ENCODE peak calls at places on chromosome 12, in nine cellular contexts. V, U, J, L, F, Q, C, K and X are unnamed samples.

GRCh38 chr12:126534495-126534894 is 1469.3 kb downstream of the AACS start:
- DNase-seq in U (no peak), L (no peak), Q (no peak), J (no peak), V (no peak), F (no peak), K (no peak), C (no peak), X (no peak)

GRCh38 chr12:47867496-47867941 is 37.3 kb downstream of the VDR start:
- DNase-seq in J (no peak), K (no peak), Q (no peak), L (peak; percentile 70), U (peak; percentile 50), F (no peak), C (peak; percentile 61), V (no peak), X (no peak)

GRCh38 chr12:54418441-54419087 is 502 bp downstream of the ITGA5 start:
- DNase-seq in Q (no peak), L (no peak), K (no peak), J (no peak), F (no peak), V (no peak), U (no peak), C (no peak), X (no peak)

GRCh38 chr12:93050026-93050747 is 121.1 kb upstream of the EEA1 start:
- DNase-seq in K (no peak), U (no peak), V (no peak), L (peak; percentile 10), J (no peak), Q (no peak), C (peak; percentile 31), F (no peak), X (no peak)

GRCh38 chr12:79929065-79929464 is 5.8 kb downstream of the PPP1R12A start:
- DNase-seq in J (no peak), C (no peak), K (no peak), V (no peak), Q (no peak), U (no peak), F (no peak), L (no peak), X (no peak)

GRCh38 chr12:52350786-52351185 is 16.5 kb downstream of the KRT85 start:
- DNase-seq in L (no peak), C (no peak), K (no peak), V (no peak), J (no peak), F (no peak), U (no peak), Q (no peak), X (no peak)

GRCh38 chr12:108332791-108333382 is 6.2 kb downstream of the CMKLR1 start:
- DNase-seq in C (peak; percentile 11), L (no peak), K (no peak), J (no peak), U (no peak), V (no peak), F (no peak), Q (no peak), X (no peak)

GRCh38 chr12:53533476-53533875 is 26.2 kb upstream of the NPFF start:
- DNase-seq in L (no peak), U (no peak), Q (no peak), J (no peak), K (no peak), V (no peak), F (no peak), C (no peak), X (no peak)

GRCh38 chr12:119699199-119699765 is 31.3 kb downstream of the PRKAB1 start:
- DNase-seq in C (peak; percentile 35), F (no peak), Q (no peak), V (no peak), U (no peak), L (no peak), J (no peak), K (no peak), X (no peak)

GRCh38 chr12:59375633-59376032 is 220.2 kb upstream of the SLC16A7 start:
- DNase-seq in V (no peak), J (no peak), L (no peak), U (no peak), Q (no peak), F (no peak), K (no peak), C (no peak), X (no peak)

GRCh38 chr12:106082216-106083175 is 56.3 kb downstream of the NUAK1 start:
- DNase-seq in F (no peak), L (no peak), U (no peak), J (no peak), V (no peak), C (no peak), K (no peak), Q (no peak), X (no peak)

GRCh38 chr12:115756271-115756670 is 521.2 kb downstream of the MED13L start:
- DNase-seq in V (no peak), Q (no peak), F (no peak), J (no peak), C (no peak), L (no peak), U (no peak), K (no peak), X (no peak)